ENCODE peak calls at places on chromosomes 7 and 10, in five cellular contexts. One of them, this sample, is unnamed.

GRCh38 chr7:79461660-79462059 is 8.2 kb upstream of the MAGI2 start:
- DNase-seq in activated T-cell treated with anti-CD3 and anti-CD28 coated beads for 48 hours: no peak
- DNase-seq in right lobe of liver: no peak
- DNase-seq in dorsolateral prefrontal cortex: no peak
- DNase-seq in mesenteric fat pad: no peak
- DNase-seq in this sample: no peak

GRCh38 chr10:120048358-120048757 is 155.8 kb downstream of the SEC23IP start:
- DNase-seq in activated T-cell treated with anti-CD3 and anti-CD28 coated beads for 48 hours: no peak
- DNase-seq in right lobe of liver: no peak
- DNase-seq in dorsolateral prefrontal cortex: no peak
- DNase-seq in mesenteric fat pad: no peak
- DNase-seq in this sample: no peak

GRCh38 chr7:30921540-30921930 is 9.9 kb downstream of the AQP1 start:
- DNase-seq in activated T-cell treated with anti-CD3 and anti-CD28 coated beads for 48 hours: no peak
- DNase-seq in right lobe of liver: no peak
- DNase-seq in dorsolateral prefrontal cortex: peak; percentile 16
- DNase-seq in mesenteric fat pad: no peak
- DNase-seq in this sample: no peak

GRCh38 chr10:50512743-50513416 is 110.9 kb downstream of the SGMS1 start:
- DNase-seq in activated T-cell treated with anti-CD3 and anti-CD28 coated beads for 48 hours: no peak
- DNase-seq in right lobe of liver: no peak
- DNase-seq in dorsolateral prefrontal cortex: no peak
- DNase-seq in mesenteric fat pad: no peak
- DNase-seq in this sample: no peak

GRCh38 chr10:44958196-44958896 is 1.3 kb upstream of the RASSF4 start:
- DNase-seq in activated T-cell treated with anti-CD3 and anti-CD28 coated beads for 48 hours: no peak
- DNase-seq in right lobe of liver: no peak
- DNase-seq in dorsolateral prefrontal cortex: no peak
- DNase-seq in mesenteric fat pad: peak; percentile 55
- DNase-seq in this sample: no peak

GRCh38 chr10:114575417-114576131 is 82.5 kb downstream of the ABLIM1 start:
- DNase-seq in activated T-cell treated with anti-CD3 and anti-CD28 coated beads for 48 hours: no peak
- DNase-seq in right lobe of liver: peak; percentile 61
- DNase-seq in dorsolateral prefrontal cortex: no peak
- DNase-seq in mesenteric fat pad: no peak
- DNase-seq in this sample: no peak

GRCh38 chr7:39750253-39750994 is 127.1 kb downstream of the RALA start:
- DNase-seq in activated T-cell treated with anti-CD3 and anti-CD28 coated beads for 48 hours: no peak
- DNase-seq in right lobe of liver: no peak
- DNase-seq in dorsolateral prefrontal cortex: no peak
- DNase-seq in mesenteric fat pad: no peak
- DNase-seq in this sample: no peak

GRCh38 chr7:116544488-116544887 is 19.7 kb downstream of the CAV1 start:
- DNase-seq in activated T-cell treated with anti-CD3 and anti-CD28 coated beads for 48 hours: no peak
- DNase-seq in right lobe of liver: no peak
- DNase-seq in dorsolateral prefrontal cortex: no peak
- DNase-seq in mesenteric fat pad: no peak
- DNase-seq in this sample: no peak

GRCh38 chr10:30834636-30835035 is 197.0 kb downstream of the ZNF438 start:
- DNase-seq in activated T-cell treated with anti-CD3 and anti-CD28 coated beads for 48 hours: no peak
- DNase-seq in right lobe of liver: no peak
- DNase-seq in dorsolateral prefrontal cortex: no peak
- DNase-seq in mesenteric fat pad: no peak
- DNase-seq in this sample: no peak

GRCh38 chr7:101632641-101633040 is 3.5 kb upstream of the MYL10 start:
- DNase-seq in activated T-cell treated with anti-CD3 and anti-CD28 coated beads for 48 hours: no peak
- DNase-seq in right lobe of liver: no peak
- DNase-seq in dorsolateral prefrontal cortex: no peak
- DNase-seq in mesenteric fat pad: no peak
- DNase-seq in this sample: no peak

GRCh38 chr10:72276421-72277339 is 3.0 kb downstream of the DDIT4 start:
- DNase-seq in activated T-cell treated with anti-CD3 and anti-CD28 coated beads for 48 hours: no peak
- DNase-seq in right lobe of liver: no peak
- DNase-seq in dorsolateral prefrontal cortex: no peak
- DNase-seq in mesenteric fat pad: no peak
- DNase-seq in this sample: no peak

GRCh38 chr7:40899151-40899550 is 764.3 kb downstream of the SUGCT start:
- DNase-seq in activated T-cell treated with anti-CD3 and anti-CD28 coated beads for 48 hours: no peak
- DNase-seq in right lobe of liver: no peak
- DNase-seq in dorsolateral prefrontal cortex: no peak
- DNase-seq in mesenteric fat pad: no peak
- DNase-seq in this sample: no peak

GRCh38 chr7:128103498-128104108 is 72.4 kb upstream of the LRRC4 start:
- DNase-seq in activated T-cell treated with anti-CD3 and anti-CD28 coated beads for 48 hours: no peak
- DNase-seq in right lobe of liver: peak; percentile 60
- DNase-seq in dorsolateral prefrontal cortex: no peak
- DNase-seq in mesenteric fat pad: no peak
- DNase-seq in this sample: peak; percentile 29

GRCh38 chr10:5416981-5417380 is 4.6 kb downstream of the NET1 start:
- DNase-seq in activated T-cell treated with anti-CD3 and anti-CD28 coated beads for 48 hours: no peak
- DNase-seq in right lobe of liver: no peak
- DNase-seq in dorsolateral prefrontal cortex: no peak
- DNase-seq in mesenteric fat pad: no peak
- DNase-seq in this sample: no peak

GRCh38 chr10:72563327-72563932 is 62.4 kb downstream of the MICU1 start:
- DNase-seq in activated T-cell treated with anti-CD3 and anti-CD28 coated beads for 48 hours: no peak
- DNase-seq in right lobe of liver: no peak
- DNase-seq in dorsolateral prefrontal cortex: no peak
- DNase-seq in mesenteric fat pad: no peak
- DNase-seq in this sample: no peak

GRCh38 chr7:1027285-1028043 is 16.9 kb upstream of the GPR146 start:
- DNase-seq in activated T-cell treated with anti-CD3 and anti-CD28 coated beads for 48 hours: no peak
- DNase-seq in right lobe of liver: no peak
- DNase-seq in dorsolateral prefrontal cortex: no peak
- DNase-seq in mesenteric fat pad: no peak
- DNase-seq in this sample: no peak

GRCh38 chr7:156475666-156476065 is 164.9 kb upstream of the RNF32 start:
- DNase-seq in activated T-cell treated with anti-CD3 and anti-CD28 coated beads for 48 hours: no peak
- DNase-seq in right lobe of liver: no peak
- DNase-seq in dorsolateral prefrontal cortex: peak; percentile 42
- DNase-seq in mesenteric fat pad: no peak
- DNase-seq in this sample: no peak

GRCh38 chr10:68239596-68240150 is 7.8 kb upstream of the ATOH7 start:
- DNase-seq in activated T-cell treated with anti-CD3 and anti-CD28 coated beads for 48 hours: no peak
- DNase-seq in right lobe of liver: no peak
- DNase-seq in dorsolateral prefrontal cortex: no peak
- DNase-seq in mesenteric fat pad: no peak
- DNase-seq in this sample: no peak

GRCh38 chr7:156380261-156380660 is 260.3 kb upstream of the RNF32 start:
- DNase-seq in activated T-cell treated with anti-CD3 and anti-CD28 coated beads for 48 hours: no peak
- DNase-seq in right lobe of liver: no peak
- DNase-seq in dorsolateral prefrontal cortex: no peak
- DNase-seq in mesenteric fat pad: no peak
- DNase-seq in this sample: no peak

GRCh38 chr10:85139124-85139523 is 810.7 kb downstream of the CCSER2 start:
- DNase-seq in activated T-cell treated with anti-CD3 and anti-CD28 coated beads for 48 hours: no peak
- DNase-seq in right lobe of liver: no peak
- DNase-seq in dorsolateral prefrontal cortex: no peak
- DNase-seq in mesenteric fat pad: no peak
- DNase-seq in this sample: no peak

GRCh38 chr10:131205556-131205955 is 106.0 kb downstream of the TCERG1L start:
- DNase-seq in activated T-cell treated with anti-CD3 and anti-CD28 coated beads for 48 hours: no peak
- DNase-seq in right lobe of liver: no peak
- DNase-seq in dorsolateral prefrontal cortex: no peak
- DNase-seq in mesenteric fat pad: peak; percentile 55
- DNase-seq in this sample: no peak

GRCh38 chr7:55065511-55066229 is 46.9 kb downstream of the EGFR start:
- DNase-seq in activated T-cell treated with anti-CD3 and anti-CD28 coated beads for 48 hours: no peak
- DNase-seq in right lobe of liver: no peak
- DNase-seq in dorsolateral prefrontal cortex: no peak
- DNase-seq in mesenteric fat pad: no peak
- DNase-seq in this sample: no peak

GRCh38 chr7:137538361-137538762 is 194.8 kb upstream of the PTN start:
- DNase-seq in activated T-cell treated with anti-CD3 and anti-CD28 coated beads for 48 hours: no peak
- DNase-seq in right lobe of liver: no peak
- DNase-seq in dorsolateral prefrontal cortex: no peak
- DNase-seq in mesenteric fat pad: no peak
- DNase-seq in this sample: no peak

GRCh38 chr7:20508109-20508508 is 107.4 kb upstream of the ABCB5 start:
- DNase-seq in activated T-cell treated with anti-CD3 and anti-CD28 coated beads for 48 hours: no peak
- DNase-seq in right lobe of liver: no peak
- DNase-seq in dorsolateral prefrontal cortex: no peak
- DNase-seq in mesenteric fat pad: no peak
- DNase-seq in this sample: no peak

GRCh38 chr10:69890065-69890831 is 88.5 kb downstream of the COL13A1 start:
- DNase-seq in activated T-cell treated with anti-CD3 and anti-CD28 coated beads for 48 hours: no peak
- DNase-seq in right lobe of liver: peak; percentile 93
- DNase-seq in dorsolateral prefrontal cortex: no peak
- DNase-seq in mesenteric fat pad: no peak
- DNase-seq in this sample: no peak